ENCODE peak calls at places on chromosomes 4 and X, in nine cellular contexts. S is heart left ventricle, Y is uterus, Q is A549, X is ovary, T is HCT116, I is adrenal gland, U is H54, D is stomach. M is an unnamed sample.

GRCh38 chr4:143207555-143207954 is 22.8 kb downstream of the USP38 start:
- DNase-seq in S (no peak), Q (peak; percentile 26), D (no peak), T (no peak), I (no peak), Y (no peak), U (no peak), X (no peak), M (no peak)

GRCh38 chr4:129043523-129043922 is 49.8 kb downstream of the SCLT1 start:
- DNase-seq in S (no peak), I (no peak), Y (no peak), Q (peak; percentile 6), X (no peak), D (no peak), U (no peak), T (no peak), M (no peak)

GRCh38 chrX:118459494-118459893 is 36.1 kb upstream of the DOCK11 start:
- DNase-seq in I (no peak), Y (no peak), X (no peak), Q (peak; percentile 47), S (no peak), D (no peak), T (no peak), U (peak; percentile 24), M (no peak)

GRCh38 chrX:40420899-40421729 is 159.7 kb upstream of the ATP6AP2 start:
- DNase-seq in D (no peak), T (no peak), I (no peak), Q (peak; percentile 3), X (no peak), S (peak; percentile 56), U (peak; percentile 2), Y (no peak), M (no peak)

GRCh38 chr4:158578476-158578875 is 56.8 kb downstream of the RXFP1 start:
- DNase-seq in S (no peak), U (no peak), I (no peak), Q (peak; percentile 18), Y (no peak), T (peak; percentile 8), X (no peak), D (no peak), M (no peak)

GRCh38 chrX:108437789-108438623 is at the start of gene COL4A6:
- DNase-seq in D (no peak), X (peak; percentile 21), S (no peak), Y (peak; percentile 22), I (no peak), U (peak; percentile 1), Q (peak; percentile 49), T (no peak), M (no peak)

GRCh38 chr4:118898221-118898620 is 9.6 kb downstream of the SYNPO2 start:
- DNase-seq in Q (no peak), D (no peak), X (no peak), T (no peak), I (no peak), U (no peak), Y (no peak), S (no peak), M (no peak)

GRCh38 chr4:139599594-139600374 is 43.8 kb upstream of the SETD7 start:
- DNase-seq in T (no peak), S (no peak), X (no peak), Q (peak; percentile 93), I (no peak), U (peak; percentile 12), D (no peak), Y (no peak), M (no peak)

GRCh38 chr4:89204624-89205023 is 93.3 kb downstream of the TIGD2 start:
- DNase-seq in I (no peak), Y (no peak), X (no peak), S (no peak), D (no peak), Q (peak; percentile 20), U (no peak), T (no peak), M (no peak)

GRCh38 chrX:10197597-10198210 is 40.9 kb downstream of the CLCN4 start:
- DNase-seq in X (no peak), U (no peak), S (no peak), Q (no peak), I (no peak), T (no peak), D (no peak), Y (no peak), M (no peak)

GRCh38 chr4:819401-820229 is 6.3 kb downstream of the CPLX1 start:
- DNase-seq in Y (no peak), Q (no peak), U (no peak), T (no peak), S (no peak), I (no peak), X (no peak), D (no peak), M (no peak)

GRCh38 chrX:150313514-150313913 is 49.6 kb upstream of the MAMLD1 start:
- DNase-seq in I (no peak), X (no peak), S (no peak), D (no peak), T (no peak), U (no peak), Y (no peak), Q (no peak), M (no peak)

GRCh38 chrX:154515803-154516654 is at the start of gene FAM3A:
- DNase-seq in U (peak; percentile 66), I (peak; percentile 95), Q (peak; percentile 92), D (peak; percentile 93), S (peak; percentile 97), Y (peak; percentile 94), T (peak; percentile 65), X (peak; percentile 95), M (peak; percentile 56)
- TF ChIP-seq POLR2A in U (peak; percentile 70), I (peak; percentile 71), Q (peak; percentile 76), D (peak; percentile 41), S (peak; percentile 82), Y (peak; percentile 59), T (peak; percentile 36), X (peak; percentile 95), M (peak; percentile 61)

DNA sequence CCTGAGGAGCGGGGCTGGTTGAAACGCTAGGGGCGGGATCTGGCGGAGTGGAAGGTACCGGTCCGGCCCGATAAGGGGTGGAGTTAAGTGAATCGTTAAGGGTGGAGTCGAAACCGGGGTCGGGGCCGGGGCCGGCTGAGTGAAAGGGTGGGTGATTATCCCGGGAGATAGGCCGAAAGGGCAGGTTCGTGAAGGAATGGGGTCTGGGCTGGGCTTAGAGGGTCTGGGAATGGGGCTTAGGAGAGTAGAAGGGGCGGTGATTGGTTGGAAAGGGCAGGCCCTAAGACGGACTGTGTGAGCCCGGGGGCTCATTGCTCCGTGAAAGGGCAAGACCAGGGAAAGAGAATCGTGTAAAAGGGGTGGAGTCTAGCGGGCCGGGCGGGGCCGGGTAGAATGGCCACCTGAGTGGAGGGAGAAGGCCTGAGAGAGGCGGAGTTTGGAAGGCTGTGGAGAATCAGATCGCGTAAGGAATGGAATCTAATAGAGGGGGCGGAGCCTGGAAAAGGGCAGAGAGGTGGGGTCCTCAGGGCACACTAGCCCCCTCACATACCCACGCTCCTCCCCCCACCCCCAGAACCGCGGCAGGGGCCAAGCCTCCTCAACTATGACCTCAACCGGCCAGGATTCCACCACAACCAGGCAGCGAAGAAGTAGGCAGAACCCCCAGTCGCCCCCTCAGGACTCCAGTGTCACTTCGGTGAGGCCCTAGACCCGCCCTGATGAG is 384 bp downstream of the HDAC6 start:
- DNase-seq in Y (peak; percentile 87), T (peak; percentile 57), X (peak; percentile 77), I (peak; percentile 93), U (peak; percentile 47), Q (peak; percentile 91), S (peak; percentile 85), D (peak; percentile 86), M (peak; percentile 57)
- TF ChIP-seq POLR2A in Y (no peak), T (peak; percentile 47), X (peak; percentile 67), I (peak; percentile 82), U (no peak), Q (peak; percentile 50), S (no peak), D (peak; percentile 65), M (peak; percentile 47)

GRCh38 chr4:187256897-187257296 is 533.2 kb upstream of the FAT1 start:
- DNase-seq in D (no peak), T (no peak), S (no peak), I (no peak), U (no peak), Y (no peak), X (no peak), Q (no peak), M (no peak)

DNA sequence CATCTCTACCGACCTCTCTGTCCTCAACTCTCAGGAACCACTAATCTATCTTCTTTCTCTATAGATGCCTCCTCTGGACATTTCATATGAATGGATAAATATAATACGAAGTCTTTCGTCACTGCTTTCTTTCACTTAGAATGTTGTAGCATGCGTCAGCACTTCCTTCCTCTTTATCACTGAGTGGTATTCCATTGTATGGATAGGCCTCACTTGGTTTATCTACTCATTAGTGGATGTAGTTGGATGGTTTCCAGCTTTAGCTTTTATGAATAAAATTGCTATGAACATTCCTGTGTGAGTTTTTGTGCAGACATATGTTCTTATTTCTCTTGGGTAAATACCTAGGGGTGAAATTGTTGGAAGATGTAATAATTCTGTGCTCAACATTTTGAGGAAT is 528.2 kb upstream of the FAT1 start:
- DNase-seq in T (no peak), S (no peak), U (no peak), I (no peak), X (no peak), Q (no peak), Y (no peak), D (no peak), M (no peak)
- TF ChIP-seq POLR2A in T (no peak), S (no peak), U (no peak), I (no peak), X (no peak), Q (no peak), Y (no peak), D (no peak), M (no peak)

DNA sequence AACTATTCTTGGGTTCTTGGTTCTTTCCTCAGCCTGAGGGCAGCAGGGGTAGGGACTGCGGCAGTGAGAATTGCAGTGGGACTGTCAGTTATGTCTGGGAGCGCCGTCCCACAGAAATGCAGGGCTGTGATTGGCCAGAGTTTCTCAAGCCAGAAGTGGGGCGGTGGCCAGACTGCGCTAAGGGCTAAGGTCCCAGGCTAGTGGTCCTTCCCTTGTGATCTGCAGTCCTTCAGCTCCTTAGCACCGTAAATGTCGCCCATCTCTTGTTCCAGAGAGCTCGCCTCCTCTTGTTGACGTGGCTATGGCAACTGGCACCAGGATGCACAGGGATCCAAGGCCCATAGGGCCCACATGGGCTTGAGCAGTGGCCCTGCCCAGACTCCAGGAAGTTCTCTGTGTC is 223.5 kb downstream of the GRIA2 start:
- DNase-seq in I (no peak), X (no peak), T (no peak), D (no peak), S (no peak), Q (no peak), Y (no peak), U (no peak), M (no peak)
- TF ChIP-seq POLR2A in I (no peak), X (no peak), T (no peak), D (no peak), S (no peak), Q (no peak), Y (no peak), U (no peak), M (no peak)

DNA sequence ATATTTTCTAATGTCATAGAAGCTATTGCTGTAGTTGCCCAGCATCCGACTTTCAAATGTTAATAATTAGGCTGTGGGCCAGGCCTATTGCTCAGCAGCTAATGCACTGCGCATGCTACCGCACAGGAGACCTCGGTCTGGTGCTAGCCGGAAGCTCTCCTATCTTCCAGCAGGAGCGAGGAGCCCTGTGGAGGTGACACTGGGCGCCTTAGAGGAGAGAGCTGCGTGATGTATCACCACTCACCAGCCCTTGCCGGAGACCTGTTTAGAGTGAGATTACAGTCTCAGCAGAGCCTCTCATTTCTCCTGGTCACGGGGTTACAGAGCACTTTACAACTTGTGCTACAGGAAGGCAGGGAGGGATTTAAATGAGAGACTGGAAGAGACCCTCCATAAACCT is 31.1 kb upstream of the MID1IP1 start:
- DNase-seq in D (no peak), T (no peak), Q (no peak), Y (no peak), S (no peak), U (no peak), I (peak; percentile 46), X (no peak), M (no peak)
- TF ChIP-seq POLR2A in D (no peak), T (no peak), Q (no peak), Y (no peak), S (no peak), U (no peak), I (no peak), X (no peak), M (no peak)

M was measured in esophagus squamous epithelium.